ENCODE peak calls at places on chromosomes 2 and 18, in five cellular contexts. B, N, R, K and C are unnamed samples.
A peak's percentile ranks its signal among the peaks of the same experiment; 100 is the strongest.

GRCh38 chr18:58241877-58242276 is 197.9 kb downstream of the NEDD4L start:
- DNase-seq in K (no peak), R (no peak), N (no peak), B (no peak), C (peak; percentile 28)

GRCh38 chr2:188668017-188668663 is 306.0 kb upstream of the COL3A1 start:
- DNase-seq in B (no peak), R (no peak), K (no peak), N (no peak), C (no peak)

GRCh38 chr18:36692331-36692730 is 136.5 kb downstream of the TPGS2 start:
- DNase-seq in R (no peak), N (no peak), K (no peak), B (no peak), C (no peak)

GRCh38 chr2:178295911-178296310 is 101.6 kb downstream of the OSBPL6 start:
- DNase-seq in K (no peak), B (no peak), N (no peak), R (no peak), C (no peak)

GRCh38 chr2:142165790-142166189 is 35.0 kb upstream of the LRP1B start:
- DNase-seq in N (no peak), K (no peak), B (no peak), R (peak; percentile 73), C (peak; percentile 3)

GRCh38 chr18:50038448-50038847 is 156.5 kb downstream of the MYO5B start:
- DNase-seq in N (no peak), K (no peak), B (no peak), R (no peak), C (no peak)

GRCh38 chr18:48328473-48329205 is 80.5 kb downstream of the ZBTB7C start:
- DNase-seq in B (no peak), R (no peak), K (no peak), N (no peak), C (no peak)

GRCh38 chr18:77271720-77272481 is 22.3 kb downstream of the GALR1 start:
- DNase-seq in N (no peak), K (no peak), R (no peak), B (no peak), C (no peak)

GRCh38 chr2:100919316-100919715 is 82.8 kb upstream of the RPL31 start:
- DNase-seq in B (peak; percentile 43), N (no peak), K (no peak), R (peak; percentile 80), C (no peak)

GRCh38 chr2:96763511-96764252 is 3.0 kb downstream of the CNNM4 start:
- DNase-seq in K (no peak), R (peak; percentile 85), B (peak; percentile 68), N (no peak), C (peak; percentile 14)

GRCh38 chr2:111910609-111911277 is 12.3 kb downstream of the MERTK start:
- DNase-seq in R (no peak), K (no peak), B (no peak), N (no peak), C (no peak)

GRCh38 chr2:157592983-157593382 is 35.7 kb downstream of the ACVR1C start:
- DNase-seq in B (no peak), N (no peak), K (no peak), R (no peak), C (no peak)